ENCODE peak calls at places on chromosomes 3 and 15, in ten cellular contexts. P is RWPE1; D is heart left ventricle; A is activated T-cell treated with anti-CD3 and anti-CD28 coated beads, Interleukin-2, amount 50 U/mL, for 48 hours; K is PC-3; O is NCI-H1092 treated with DMSO at 0.1 percent for 48 hours; F is lower lobe of right lung; N is activated CD4-positive, alpha-beta T cell treated with anti-CD3 and anti-CD28 coated beads for 1 hour; U is AG08395; Q is GM04504. B is an unnamed sample.

GRCh38 chr3:13009132-13009945 is 63.9 kb downstream of the IQSEC1 start:
- DNase-seq in P (no peak), D (peak; percentile 71), A (peak; percentile 70), K (no peak), O (no peak), F (peak; percentile 90), N (no peak), U (no peak), Q (no peak), B (no peak)

GRCh38 chr3:118587037-118587741 is 447.5 kb downstream of the IGSF11 start:
- DNase-seq in P (no peak), D (no peak), A (no peak), K (no peak), O (no peak), F (no peak), N (no peak), U (no peak), Q (no peak), B (no peak)

GRCh38 chr3:36525115-36525711 is 144.9 kb downstream of the STAC start:
- DNase-seq in P (peak; percentile 3), D (no peak), A (no peak), K (peak; percentile 80), O (no peak), F (no peak), N (no peak), U (peak; percentile 74), Q (peak; percentile 84), B (peak; percentile 72)

GRCh38 chr3:129521702-129522101 is 6.7 kb upstream of the RHO start:
- DNase-seq in P (no peak), D (no peak), A (no peak), K (no peak), O (no peak), F (no peak), N (no peak), U (no peak), Q (no peak), B (no peak)

GRCh38 chr3:30639937-30640336 is 33.5 kb downstream of the TGFBR2 start:
- DNase-seq in P (no peak), D (no peak), A (no peak), K (no peak), O (no peak), F (no peak), N (no peak), U (no peak), Q (no peak), B (no peak)

GRCh38 chr3:138070006-138070405 is 45.4 kb downstream of the DZIP1L start:
- DNase-seq in P (no peak), D (no peak), A (no peak), K (peak; percentile 7), O (no peak), F (no peak), N (no peak), U (no peak), Q (no peak), B (no peak)

GRCh38 chr3:141336672-141337522 is 31.4 kb upstream of the ZBTB38 start:
- DNase-seq in P (peak; percentile 39), D (no peak), A (no peak), K (peak; percentile 72), O (no peak), F (no peak), N (no peak), U (peak; percentile 82), Q (peak; percentile 59), B (peak; percentile 86)

GRCh38 chr15:98699591-98700424 is 51.5 kb downstream of the IGF1R start:
- DNase-seq in P (no peak), D (no peak), A (no peak), K (no peak), O (no peak), F (no peak), N (no peak), U (no peak), Q (no peak), B (no peak)

GRCh38 chr15:27813139-27813538 is 286.0 kb downstream of the OCA2 start:
- DNase-seq in P (no peak), D (no peak), A (no peak), K (no peak), O (no peak), F (no peak), N (no peak), U (no peak), Q (no peak), B (no peak)

GRCh38 chr3:31364711-31365110 is 168.0 kb upstream of the STT3B start:
- DNase-seq in P (no peak), D (no peak), A (no peak), K (peak; percentile 47), O (no peak), F (no peak), N (no peak), U (peak; percentile 40), Q (no peak), B (peak; percentile 69)